ENCODE peak calls at places on chromosomes 16 and 17, in nine cellular contexts. N is neural progenitor cell, A is ovary, F is stomach, M is breast epithelium, D is heart right ventricle, V is left ventricle myocardium inferior, L is BE2C, Y is Peyer's patch. T is an unnamed sample.

GRCh38 chr16:49058382-49058781 is 223.3 kb downstream of the CBLN1 start:
- DNase-seq in A (no peak), F (no peak), V (no peak), N (no peak), L (no peak), D (no peak), M (no peak), Y (no peak), T (no peak)

GRCh38 chr16:77298638-77299360 is 99.6 kb downstream of the SYCE1L start:
- DNase-seq in N (no peak), A (no peak), F (no peak), V (no peak), M (no peak), L (no peak), Y (no peak), D (no peak), T (no peak)

GRCh38 chr16:55331648-55332185 is 7.7 kb downstream of the IRX6 start:
- DNase-seq in V (no peak), Y (no peak), D (no peak), F (no peak), A (no peak), L (no peak), M (no peak), N (no peak), T (no peak)

GRCh38 chr16:22424161-22424937 is 49.9 kb upstream of the CDR2 start:
- DNase-seq in Y (no peak), M (no peak), A (peak; percentile 79), V (no peak), F (no peak), N (no peak), D (no peak), L (no peak), T (no peak)

GRCh38 chr17:39663688-39664580 is 1.2 kb upstream of the TCAP start:
- DNase-seq in V (peak; percentile 52), D (no peak), A (no peak), F (peak; percentile 66), N (peak; percentile 56), Y (no peak), L (peak; percentile 37), M (no peak), T (peak; percentile 71)

GRCh38 chr16:83730812-83731211 is 77.0 kb upstream of the HSBP1 start:
- DNase-seq in M (no peak), N (no peak), V (no peak), L (no peak), A (no peak), D (no peak), F (no peak), Y (no peak), T (no peak)

GRCh38 chr17:61048398-61049106 is 351.1 kb upstream of the TBX2 start:
- DNase-seq in F (no peak), N (no peak), L (no peak), M (no peak), A (no peak), D (no peak), Y (no peak), V (no peak), T (no peak)

GRCh38 chr16:3179651-3180050 is 8.4 kb upstream of the OR1F1 start:
- DNase-seq in N (no peak), A (no peak), F (no peak), V (no peak), M (no peak), Y (no peak), D (no peak), L (no peak), T (no peak)

GRCh38 chr16:19872179-19872863 is 12.3 kb downstream of the GPRC5B start:
- DNase-seq in F (no peak), V (no peak), L (no peak), D (no peak), Y (no peak), N (no peak), M (no peak), A (no peak), T (no peak)

GRCh38 chr16:58563235-58563634 is 47.9 kb downstream of the SETD6 start:
- DNase-seq in Y (no peak), D (no peak), L (no peak), A (no peak), F (no peak), N (no peak), M (no peak), V (no peak), T (no peak)

GRCh38 chr17:2215616-2216364 is 87.8 kb downstream of the SMG6 start:
- DNase-seq in L (peak; percentile 21), N (peak; percentile 60), D (peak; percentile 81), M (no peak), A (peak; percentile 80), F (peak; percentile 57), Y (peak; percentile 88), V (peak; percentile 79), T (peak; percentile 84)

GRCh38 chr16:89386337-89386736 is 104.0 kb downstream of the ANKRD11 start:
- DNase-seq in F (no peak), L (no peak), N (no peak), A (no peak), M (no peak), V (no peak), Y (no peak), D (no peak), T (no peak)

GRCh38 chr16:14629612-14629918 is 495 bp downstream of the PARN start:
- DNase-seq in M (no peak), L (no peak), A (no peak), V (no peak), N (no peak), F (no peak), Y (no peak), D (no peak), T (peak; percentile 28)

DNA sequence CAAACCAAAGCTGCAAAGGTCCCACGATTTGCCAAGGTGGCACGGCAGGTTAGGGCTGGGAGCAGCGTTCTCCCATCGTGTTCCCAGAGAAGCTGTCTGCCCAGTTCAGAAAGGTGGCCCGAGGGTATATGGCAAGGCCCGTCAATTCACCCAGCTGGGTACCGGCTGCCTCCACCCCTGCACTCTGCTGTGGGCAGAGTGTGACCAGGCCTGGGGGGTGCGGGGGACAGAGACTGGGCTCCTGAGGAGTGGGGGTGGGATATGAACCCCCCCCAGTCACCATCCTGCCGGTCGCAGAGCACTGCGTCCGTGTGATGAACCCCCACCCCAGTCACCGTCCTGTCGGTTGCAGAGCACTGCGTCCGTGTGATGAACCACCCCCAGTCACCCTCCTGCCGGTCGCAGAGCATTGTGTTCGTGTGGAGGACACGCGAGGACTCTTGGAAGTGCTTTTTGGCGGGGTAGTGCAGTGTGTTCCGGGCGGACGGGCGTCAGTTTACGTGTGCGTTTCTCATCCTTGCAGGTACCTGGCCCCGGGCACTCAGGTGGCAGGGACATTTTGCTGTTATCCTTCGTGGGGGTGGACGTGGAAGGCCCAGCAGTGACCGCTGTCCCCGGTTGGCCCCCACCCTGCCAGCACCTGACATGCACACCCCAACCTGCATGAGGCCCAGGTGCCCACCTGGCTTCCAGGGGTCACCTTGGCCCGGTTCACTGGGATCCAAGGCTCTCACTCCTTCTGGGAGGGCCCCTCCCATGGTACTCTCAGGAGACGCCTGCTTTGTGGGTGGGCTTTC is 2.7 kb upstream of the FASN start:
- DNase-seq in M (peak; percentile 84), V (no peak), D (no peak), A (peak; percentile 38), N (no peak), Y (no peak), L (peak; percentile 22), F (no peak), T (no peak)
- H3K4me1 ChIP-seq in M (peaks cover 37% of the 10 kb centered on the region), V (peaks cover 59% of the 10 kb centered on the region), D (peaks cover 25% of the 10 kb centered on the region), A (peaks cover 8% of the 10 kb centered on the region), N (peaks cover 66% of the 10 kb centered on the region), Y (peaks cover 30% of the 10 kb centered on the region), L (peaks cover 32% of the 10 kb centered on the region), F (peaks cover 88% of the 10 kb centered on the region), T (no peaks in the 10 kb centered on the region)

GRCh38 chr17:21297597-21297996 is 13.1 kb downstream of the MAP2K3 start:
- DNase-seq in F (no peak), Y (no peak), V (no peak), A (no peak), D (no peak), N (peak; percentile 41), L (no peak), M (no peak), T (no peak)
- TF ChIP-seq CTCF in F (no peak), Y (no peak), V (no peak), A (no peak), D (no peak), N (no peak), L (no peak), M (no peak), T (no peak)

DNA sequence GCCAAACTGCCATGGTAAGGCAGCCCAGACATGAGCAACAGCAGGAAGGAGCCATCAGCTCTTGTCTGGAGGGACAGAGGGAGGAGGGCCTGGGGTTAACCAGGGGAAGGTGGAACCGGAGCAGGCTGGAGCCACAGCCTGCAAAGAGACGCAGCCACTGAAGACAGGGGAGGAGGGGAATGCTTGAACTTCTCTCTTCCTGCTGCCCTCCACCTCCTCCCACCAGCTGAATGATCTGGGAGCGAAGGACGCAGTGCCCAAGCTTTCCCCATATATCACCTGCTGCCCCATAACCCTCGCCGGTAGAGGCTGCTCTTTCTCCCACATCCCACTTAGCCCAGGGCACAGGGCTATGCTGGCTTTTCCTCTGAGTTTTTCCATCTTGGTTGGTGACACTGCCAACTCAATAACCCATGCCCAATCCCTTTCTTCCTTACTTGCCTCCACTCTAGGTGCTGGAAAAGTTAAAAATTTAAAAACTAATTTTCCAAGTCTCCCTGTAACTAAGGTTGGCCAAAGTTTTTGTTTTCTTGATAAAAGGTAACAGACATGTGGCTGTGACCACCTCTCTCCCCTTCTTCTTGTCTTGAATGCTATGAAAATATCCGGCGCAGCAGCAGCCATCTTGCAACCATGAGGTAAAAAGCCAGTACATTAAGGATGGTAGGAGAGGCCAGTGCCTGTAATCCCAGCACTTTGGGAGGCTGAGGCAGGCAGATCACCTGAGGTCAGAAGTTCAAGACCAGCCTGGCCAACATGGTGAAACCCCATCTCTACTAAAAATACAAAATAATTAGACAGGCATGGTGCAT is 21.8 kb upstream of the CACNG4 start:
- DNase-seq in F (no peak), D (no peak), M (no peak), V (no peak), L (no peak), Y (no peak), A (no peak), N (no peak), T (no peak)
- H3K4me1 ChIP-seq in F (peaks cover 17% of the 10 kb centered on the region), D (no peaks in the 10 kb centered on the region), M (no peaks in the 10 kb centered on the region), V (no peaks in the 10 kb centered on the region), L (peaks cover 24% of the 10 kb centered on the region), Y (no peaks in the 10 kb centered on the region), A (no peaks in the 10 kb centered on the region), N (no peaks in the 10 kb centered on the region), T (no peaks in the 10 kb centered on the region)

DNA sequence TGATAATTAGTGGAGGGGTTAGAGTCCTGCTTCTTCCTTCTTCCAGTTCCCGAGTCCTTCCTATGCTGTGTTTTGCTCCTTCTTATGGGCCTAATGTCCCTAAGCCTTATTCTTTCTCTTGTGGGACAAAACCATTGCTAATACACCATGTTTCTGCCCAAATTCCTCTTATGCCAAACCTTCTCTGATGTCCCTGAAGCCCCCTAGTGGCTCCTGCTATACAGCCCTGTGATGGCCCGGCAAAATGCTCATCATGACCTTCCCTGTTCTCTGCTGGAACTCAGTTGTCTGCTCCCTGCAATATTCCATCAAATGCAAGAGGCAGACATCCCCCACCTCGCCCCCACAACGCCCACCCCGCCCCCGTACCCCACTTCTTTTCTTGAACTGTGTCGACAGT is 171.6 kb downstream of the CDH11 start:
- DNase-seq in N (no peak), M (no peak), D (no peak), Y (no peak), A (no peak), V (no peak), L (no peak), F (no peak), T (no peak)
- TF ChIP-seq CTCF in N (peak; percentile 43), M (no peak), D (no peak), Y (no peak), A (no peak), V (no peak), L (peak; percentile 51), F (no peak), T (no peak)

GRCh38 chr17:77324227-77324626 is 183.5 kb downstream of the SEC14L1 start:
- DNase-seq in N (no peak), L (no peak), M (peak; percentile 3), Y (peak; percentile 14), D (no peak), V (no peak), F (peak; percentile 21), A (no peak), T (no peak)
- H3K4me1 ChIP-seq in N (peaks cover 15% of the 10 kb centered on the region), L (peaks cover 39% of the 10 kb centered on the region), M (peaks cover 36% of the 10 kb centered on the region), Y (peaks cover 50% of the 10 kb centered on the region), D (peaks cover 44% of the 10 kb centered on the region), V (peaks cover 64% of the 10 kb centered on the region), F (peaks cover 100% of the 10 kb centered on the region), A (peaks cover 31% of the 10 kb centered on the region), T (peaks cover 41% of the 10 kb centered on the region)

T was measured in heart left ventricle.